ENCODE peak calls at places on chromosome 3, in five cellular contexts. One of them, this sample, is unnamed.

GRCh38 chr3:184717608-184717995 is 5.7 kb upstream of the MAGEF1 start:
- DNase-seq in NCI-H345: no peak
- DNase-seq in GM04503: no peak
- DNase-seq in stromal cell of bone marrow: no peak
- DNase-seq in Panc1: no peak
- DNase-seq in this sample: no peak

GRCh38 chr3:197253243-197253947 is 45.0 kb downstream of the DLG1 start:
- DNase-seq in NCI-H345: no peak
- DNase-seq in GM04503: no peak
- DNase-seq in stromal cell of bone marrow: no peak
- DNase-seq in Panc1: no peak
- DNase-seq in this sample: no peak

GRCh38 chr3:124873241-124873640 is 13.9 kb downstream of the ITGB5 start:
- DNase-seq in NCI-H345: no peak
- DNase-seq in GM04503: no peak
- DNase-seq in stromal cell of bone marrow: no peak
- DNase-seq in Panc1: no peak
- DNase-seq in this sample: no peak

GRCh38 chr3:18411541-18411940 is 13.6 kb downstream of the SATB1 start:
- DNase-seq in NCI-H345: no peak
- DNase-seq in GM04503: no peak
- DNase-seq in stromal cell of bone marrow: no peak
- DNase-seq in Panc1: no peak
- DNase-seq in this sample: no peak

GRCh38 chr3:88123526-88123925 is 26.2 kb upstream of the C3orf38 start:
- DNase-seq in NCI-H345: no peak
- DNase-seq in GM04503: no peak
- DNase-seq in stromal cell of bone marrow: no peak
- DNase-seq in Panc1: no peak
- DNase-seq in this sample: no peak

GRCh38 chr3:159082514-159082913 is 280.7 kb downstream of the MFSD1 start:
- DNase-seq in NCI-H345: no peak
- DNase-seq in GM04503: peak
- DNase-seq in stromal cell of bone marrow: peak
- DNase-seq in Panc1: no peak
- DNase-seq in this sample: no peak

GRCh38 chr3:71930056-71930991 is 145.4 kb upstream of the PROK2 start:
- DNase-seq in NCI-H345: no peak
- DNase-seq in GM04503: peak
- DNase-seq in stromal cell of bone marrow: peak
- DNase-seq in Panc1: no peak
- DNase-seq in this sample: no peak

GRCh38 chr3:172254542-172254941 is 193.7 kb downstream of the GHSR start:
- DNase-seq in NCI-H345: no peak
- DNase-seq in GM04503: no peak
- DNase-seq in stromal cell of bone marrow: no peak
- DNase-seq in Panc1: no peak
- DNase-seq in this sample: no peak

GRCh38 chr3:44632193-44632592 is 7.4 kb downstream of the ZNF197 start:
- DNase-seq in NCI-H345: no peak
- DNase-seq in GM04503: no peak
- DNase-seq in stromal cell of bone marrow: no peak
- DNase-seq in Panc1: no peak
- DNase-seq in this sample: no peak

GRCh38 chr3:45560270-45561020 is 34.1 kb upstream of the LIMD1 start:
- DNase-seq in NCI-H345: no peak
- DNase-seq in GM04503: no peak
- DNase-seq in stromal cell of bone marrow: no peak
- DNase-seq in Panc1: no peak
- DNase-seq in this sample: peak

GRCh38 chr3:115341208-115341607 is 194.1 kb upstream of the ZBTB20 start:
- DNase-seq in NCI-H345: no peak
- DNase-seq in GM04503: peak
- DNase-seq in stromal cell of bone marrow: peak
- DNase-seq in Panc1: no peak
- DNase-seq in this sample: no peak

GRCh38 chr3:63661242-63661641 is 8.8 kb downstream of the SNTN start:
- DNase-seq in NCI-H345: no peak
- DNase-seq in GM04503: no peak
- DNase-seq in stromal cell of bone marrow: no peak
- DNase-seq in Panc1: no peak
- DNase-seq in this sample: no peak

GRCh38 chr3:41431386-41431785 is 232.1 kb downstream of the CTNNB1 start:
- DNase-seq in NCI-H345: no peak
- DNase-seq in GM04503: no peak
- DNase-seq in stromal cell of bone marrow: no peak
- DNase-seq in Panc1: no peak
- DNase-seq in this sample: no peak

GRCh38 chr3:151838574-151839312 is 24.8 kb downstream of the AADAC start:
- DNase-seq in NCI-H345: peak
- DNase-seq in GM04503: peak
- DNase-seq in stromal cell of bone marrow: peak
- DNase-seq in Panc1: peak
- DNase-seq in this sample: no peak

GRCh38 chr3:52185837-52186236 is 12.1 kb upstream of the ALAS1 start:
- DNase-seq in NCI-H345: no peak
- DNase-seq in GM04503: no peak
- DNase-seq in stromal cell of bone marrow: no peak
- DNase-seq in Panc1: no peak
- DNase-seq in this sample: no peak

GRCh38 chr3:64097920-64098319 is 74.6 kb upstream of the PSMD6 start:
- DNase-seq in NCI-H345: no peak
- DNase-seq in GM04503: no peak
- DNase-seq in stromal cell of bone marrow: no peak
- DNase-seq in Panc1: no peak
- DNase-seq in this sample: no peak

GRCh38 chr3:156657440-156657839 is 16.9 kb upstream of the TIPARP start:
- DNase-seq in NCI-H345: no peak
- DNase-seq in GM04503: no peak
- DNase-seq in stromal cell of bone marrow: no peak
- DNase-seq in Panc1: no peak
- DNase-seq in this sample: no peak

GRCh38 chr3:350978-351377 is 154.4 kb downstream of the CHL1 start:
- DNase-seq in NCI-H345: no peak
- DNase-seq in GM04503: no peak
- DNase-seq in stromal cell of bone marrow: no peak
- DNase-seq in Panc1: no peak
- DNase-seq in this sample: no peak

GRCh38 chr3:5205165-5205941 is 17.8 kb downstream of the EDEM1 start:
- DNase-seq in NCI-H345: no peak
- DNase-seq in GM04503: no peak
- DNase-seq in stromal cell of bone marrow: peak
- DNase-seq in Panc1: no peak
- DNase-seq in this sample: no peak

GRCh38 chr3:44795197-44795596 is 33.6 kb downstream of the KIF15 start:
- DNase-seq in NCI-H345: no peak
- DNase-seq in GM04503: peak
- DNase-seq in stromal cell of bone marrow: no peak
- DNase-seq in Panc1: no peak
- DNase-seq in this sample: no peak

GRCh38 chr3:112171144-112171543 is 38.1 kb upstream of the GCSAM start:
- DNase-seq in NCI-H345: no peak
- DNase-seq in GM04503: no peak
- DNase-seq in stromal cell of bone marrow: no peak
- DNase-seq in Panc1: no peak
- DNase-seq in this sample: no peak